ENCODE peak calls at places on chromosome 21, in eight cellular contexts. C is EL; H is stimulated activated naive B cell treated with anti-CD40 and anti-IgM and Interleukin-4, amounts not matched to agents 10 μg/mL and 1 μg/mL and 100 μg/mL, for 72 hours; X is retinal pigment epithelial cell; N is NB4; W is neuronal stem cell; L is mesendoderm; B is iPS-NIHi11. G is an unnamed sample.

GRCh38 chr21:33384851-33385331 is 18.3 kb upstream of the IFNGR2 start:
- DNase-seq in L (no peak), H (no peak), C (no peak), N (no peak), X (no peak), W (no peak), B (no peak), G (no peak)

GRCh38 chr21:31524140-31524539 is 135.4 kb upstream of the SOD1 start:
- DNase-seq in W (no peak), L (peak; percentile 93), B (peak; percentile 66), H (no peak), X (no peak), C (no peak), N (no peak), G (no peak)

GRCh38 chr21:42376338-42376982 is 10.1 kb upstream of the TFF1 start:
- DNase-seq in N (peak; percentile 54), H (no peak), X (no peak), B (no peak), L (no peak), C (no peak), W (no peak), G (peak; percentile 25)

GRCh38 chr21:41964171-41964570 is 10.4 kb upstream of the C2CD2 start:
- DNase-seq in X (no peak), N (no peak), W (no peak), L (no peak), B (no peak), C (no peak), H (no peak), G (no peak)

GRCh38 chr21:25961042-25961441 is 209.5 kb downstream of the APP start:
- DNase-seq in N (no peak), C (no peak), L (peak; percentile 54), H (no peak), X (no peak), B (peak; percentile 11), W (no peak), G (no peak)

GRCh38 chr21:44867999-44868700 is 5.3 kb downstream of the PTTG1IP start:
- DNase-seq in C (no peak), B (no peak), L (no peak), H (no peak), X (no peak), N (no peak), W (no peak), G (no peak)

GRCh38 chr21:37281993-37282392 is 14.9 kb upstream of the VPS26C start:
- DNase-seq in L (no peak), C (no peak), H (no peak), X (no peak), W (no peak), N (no peak), B (no peak), G (peak; percentile 55)

GRCh38 chr21:37413553-37414291 is 47.1 kb downstream of the DYRK1A start:
- DNase-seq in L (no peak), N (peak; percentile 54), X (no peak), H (no peak), B (no peak), C (no peak), W (no peak), G (peak; percentile 72)

GRCh38 chr21:42544544-42544943 is 30.9 kb downstream of the SLC37A1 start:
- DNase-seq in H (no peak), L (no peak), B (no peak), C (no peak), N (no peak), X (no peak), W (no peak), G (peak; percentile 92)

GRCh38 chr21:33396966-33397365 is 6.2 kb upstream of the IFNGR2 start:
- DNase-seq in C (peak; percentile 79), N (no peak), L (no peak), W (no peak), X (peak; percentile 88), H (no peak), B (no peak), G (no peak)

GRCh38 chr21:46320331-46320801 is 3.3 kb downstream of the C21orf58 start:
- DNase-seq in C (no peak), L (no peak), W (no peak), X (no peak), B (no peak), H (no peak), N (no peak), G (peak; percentile 98)

GRCh38 chr21:34071683-34072082 is 1.7 kb upstream of the MRPS6 start:
- DNase-seq in B (no peak), N (no peak), X (no peak), C (no peak), W (no peak), H (no peak), L (no peak), G (no peak)

GRCh38 chr21:26850116-26850643 is 5.0 kb upstream of the ADAMTS1 start:
- DNase-seq in C (peak; percentile 66), B (no peak), H (no peak), L (peak; percentile 61), N (peak; percentile 45), W (peak; percentile 36), X (no peak), G (peak; percentile 78)

GRCh38 chr21:44290327-44291077 is 4.8 kb downstream of the AIRE start:
- DNase-seq in H (no peak), X (no peak), B (no peak), C (no peak), N (no peak), L (no peak), W (no peak), G (no peak)

GRCh38 chr21:42406201-42406601 is 2.5 kb downstream of the UBASH3A start:
- DNase-seq in B (no peak), C (no peak), W (no peak), L (no peak), N (no peak), H (no peak), X (no peak), G (peak; percentile 47)

GRCh38 chr21:17585875-17586450 is 26.7 kb downstream of the BTG3 start:
- DNase-seq in B (peak; percentile 18), N (peak; percentile 43), C (peak; percentile 53), H (no peak), X (peak; percentile 20), L (peak; percentile 50), W (peak; percentile 15), G (peak; percentile 77)

GRCh38 chr21:33949516-33950424 is 34.2 kb upstream of the ATP5PO start:
- DNase-seq in N (peak; percentile 15), L (no peak), X (no peak), W (no peak), C (no peak), B (no peak), H (peak; percentile 28), G (no peak)

GRCh38 chr21:45494851-45495680 is 47.2 kb downstream of the SLC19A1 start:
- DNase-seq in L (no peak), B (no peak), X (no peak), C (no peak), W (no peak), N (no peak), H (no peak), G (no peak)

GRCh38 chr21:25298512-25299491 is 308.5 kb downstream of the MRPL39 start:
- DNase-seq in N (peak; percentile 2), H (peak; percentile 38), X (no peak), L (no peak), W (no peak), C (no peak), B (no peak), G (peak; percentile 30)

GRCh38 chr21:22374218-22374969 is 1376.2 kb downstream of the NCAM2 start:
- DNase-seq in L (peak; percentile 86), W (peak; percentile 5), H (no peak), N (no peak), C (no peak), X (no peak), B (no peak), G (no peak)

GRCh38 chr21:39659070-39659815 is 46.5 kb downstream of the B3GALT5 start:
- DNase-seq in H (no peak), C (no peak), N (no peak), W (no peak), B (no peak), L (no peak), X (no peak), G (no peak)

GRCh38 chr21:27464643-27465042 is 497.8 kb upstream of the ADAMTS5 start:
- DNase-seq in W (no peak), X (no peak), H (no peak), C (peak; percentile 26), B (no peak), N (no peak), L (no peak), G (no peak)

GRCh38 chr21:41217656-41218380 is 49.9 kb downstream of the BACE2 start:
- DNase-seq in B (peak; percentile 49), W (no peak), X (no peak), L (peak; percentile 52), H (no peak), C (no peak), N (no peak), G (peak; percentile 26)

G was measured in OCI-M1.